ENCODE peak calls at places on chromosomes 2 and 18, in five cellular contexts. Q is AG04450, E is ovary, F is breast epithelium, L is OCI-LY7. J is an unnamed sample.

GRCh38 chr2:161358838-161359237 is 50.6 kb downstream of the PSMD14 start:
- DNase-seq in Q (no peak), E (no peak), F (no peak), L (no peak), J (no peak)

GRCh38 chr2:1691366-1691765 is 52.9 kb downstream of the PXDN start:
- DNase-seq in Q (no peak), E (no peak), F (no peak), L (no peak), J (no peak)

GRCh38 chr2:18833941-18834340 is 244.6 kb upstream of the NT5C1B start:
- DNase-seq in Q (no peak), E (no peak), F (no peak), L (no peak), J (no peak)

GRCh38 chr2:40658917-40659316 is 207.0 kb upstream of the SLC8A1 start:
- DNase-seq in Q (peak), E (no peak), F (no peak), L (no peak), J (no peak)

GRCh38 chr18:10320848-10321247 is 133.6 kb upstream of the APCDD1 start:
- DNase-seq in Q (no peak), E (no peak), F (peak), L (no peak), J (no peak)

GRCh38 chr2:198054299-198054698 is 249.9 kb downstream of the PLCL1 start:
- DNase-seq in Q (no peak), E (no peak), F (peak), L (peak), J (no peak)

GRCh38 chr2:238288650-238289573 is 502 bp upstream of the PER2 start:
- DNase-seq in Q (peak), E (peak), F (peak), L (peak), J (peak)

GRCh38 chr2:239259173-239259572 is 141.6 kb downstream of the HDAC4 start:
- DNase-seq in Q (no peak), E (no peak), F (no peak), L (peak), J (no peak)

GRCh38 chr2:237982039-237982725 is 15.4 kb downstream of the UBE2F start:
- DNase-seq in Q (no peak), E (no peak), F (no peak), L (no peak), J (no peak)

GRCh38 chr2:42999391-42999811 is 207.0 kb upstream of the HAAO start:
- DNase-seq in Q (no peak), E (no peak), F (peak), L (no peak), J (no peak)

GRCh38 chr2:28172114-28172898 is 220.4 kb upstream of the FOSL2 start:
- DNase-seq in Q (no peak), E (no peak), F (no peak), L (no peak), J (no peak)

GRCh38 chr2:199480966-199481365 is 23.2 kb upstream of the SATB2 start:
- DNase-seq in Q (no peak), E (no peak), F (no peak), L (peak), J (no peak)

GRCh38 chr18:48833701-48834394 is 116.9 kb downstream of the SMAD7 start:
- DNase-seq in Q (no peak), E (no peak), F (no peak), L (peak), J (no peak)

GRCh38 chr2:60469918-60470317 is 83.5 kb downstream of the BCL11A start:
- DNase-seq in Q (no peak), E (no peak), F (no peak), L (no peak), J (no peak)

GRCh38 chr2:46097714-46098480 is 199.3 kb upstream of the EPAS1 start:
- DNase-seq in Q (peak), E (peak), F (peak), L (no peak), J (no peak)

GRCh38 chr2:127618551-127618950 is 27.4 kb upstream of the GPR17 start:
- DNase-seq in Q (no peak), E (no peak), F (no peak), L (no peak), J (no peak)

GRCh38 chr2:127620867-127621266 is 25.1 kb upstream of the GPR17 start:
- DNase-seq in Q (no peak), E (no peak), F (no peak), L (peak), J (no peak)

GRCh38 chr2:127621981-127622431 is 23.9 kb upstream of the GPR17 start:
- DNase-seq in Q (no peak), E (no peak), F (no peak), L (no peak), J (no peak)

GRCh38 chr2:127619901-127620705 is 25.9 kb upstream of the GPR17 start:
- DNase-seq in Q (no peak), E (no peak), F (no peak), L (no peak), J (peak)

DNA sequence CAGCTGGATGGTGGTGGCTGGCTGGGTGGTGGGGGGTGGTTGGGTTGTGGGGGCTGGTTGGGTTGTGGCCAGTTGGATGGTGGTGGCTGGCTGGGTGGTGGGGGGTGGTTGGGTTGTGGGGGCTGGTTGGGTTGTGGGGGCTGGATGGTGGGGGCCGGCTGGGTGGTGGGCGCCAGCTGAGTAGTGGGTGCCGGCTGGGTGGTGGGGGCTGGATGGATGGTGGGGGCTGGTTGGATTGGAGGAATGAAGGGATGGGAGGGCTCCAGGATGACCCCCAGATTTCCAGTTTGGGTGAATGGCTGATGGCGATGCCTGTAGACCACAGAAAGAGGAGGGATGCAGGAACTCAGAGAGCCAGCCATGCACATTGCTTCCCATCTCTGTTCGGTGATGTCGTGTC is 26.8 kb upstream of the GPR17 start:
- DNase-seq in Q (no peak), E (no peak), F (no peak), L (no peak), J (no peak)
- H3K27ac ChIP-seq in Q (no peak), E (no peak), F (no peak), L (no peak), J (no peak)

GRCh38 chr18:61855127-61855991 is 37.4 kb downstream of the RNF152 start:
- DNase-seq in Q (no peak), E (no peak), F (no peak), L (no peak), J (no peak)

GRCh38 chr18:61852496-61852895 is 40.3 kb downstream of the RNF152 start:
- DNase-seq in Q (no peak), E (no peak), F (no peak), L (no peak), J (no peak)

GRCh38 chr18:61855992-61856378 is 36.8 kb downstream of the RNF152 start:
- DNase-seq in Q (no peak), E (no peak), F (no peak), L (no peak), J (no peak)

GRCh38 chr18:61851940-61852451 is 40.8 kb downstream of the RNF152 start:
- DNase-seq in Q (no peak), E (no peak), F (no peak), L (no peak), J (no peak)

DNA sequence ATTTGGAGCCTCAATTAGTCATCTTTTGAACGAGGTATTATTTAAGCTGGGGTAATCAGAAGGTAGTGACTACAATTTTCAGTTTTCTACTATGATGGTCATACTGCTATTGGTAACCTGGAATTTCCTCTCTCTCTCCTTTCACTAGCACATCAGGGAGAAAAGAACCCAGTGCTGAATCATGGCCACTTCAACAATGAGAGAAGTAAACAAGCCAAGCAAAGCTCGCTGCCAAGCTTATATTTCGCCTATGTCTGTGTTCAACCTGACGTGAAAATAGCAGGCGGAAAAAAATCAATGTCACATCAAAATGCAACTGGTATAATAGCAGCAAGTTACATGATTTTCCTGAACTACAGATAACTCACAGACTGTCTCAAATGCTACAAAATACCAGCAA is 38.2 kb downstream of the RNF152 start:
- DNase-seq in Q (peak), E (no peak), F (no peak), L (no peak), J (no peak)
- H3K4me3 ChIP-seq in Q (no peak), E (no peak), F (no peak), L (no peak), J (no peak)

GRCh38 chr2:109494351-109494750 is 119.4 kb downstream of the SEPTIN10 start:
- DNase-seq in Q (no peak), E (no peak), F (no peak), L (no peak), J (no peak)
- H3K27ac ChIP-seq in Q (no peak), E (no peak), F (no peak), L (no peak), J (no peak)

GRCh38 chr18:12309683-12310198 is 1.7 kb downstream of the TUBB6 start:
- DNase-seq in Q (no peak), E (no peak), F (no peak), L (no peak), J (no peak)

GRCh38 chr18:12308386-12309100 is 502 bp downstream of the TUBB6 start:
- DNase-seq in Q (peak), E (peak), F (peak), L (no peak), J (no peak)

GRCh38 chr18:12312936-12313335 is 4.9 kb downstream of the TUBB6 start:
- DNase-seq in Q (no peak), E (no peak), F (no peak), L (no peak), J (no peak)

GRCh38 chr18:12307871-12308385 is at the start of gene TUBB6:
- DNase-seq in Q (no peak), E (peak), F (peak), L (no peak), J (no peak)

GRCh38 chr18:12310762-12311161 is 2.7 kb downstream of the TUBB6 start:
- DNase-seq in Q (no peak), E (no peak), F (no peak), L (no peak), J (no peak)
- H3K4me3 ChIP-seq in Q (peak), E (no peak), F (no peak), L (no peak), J (no peak)

DNA sequence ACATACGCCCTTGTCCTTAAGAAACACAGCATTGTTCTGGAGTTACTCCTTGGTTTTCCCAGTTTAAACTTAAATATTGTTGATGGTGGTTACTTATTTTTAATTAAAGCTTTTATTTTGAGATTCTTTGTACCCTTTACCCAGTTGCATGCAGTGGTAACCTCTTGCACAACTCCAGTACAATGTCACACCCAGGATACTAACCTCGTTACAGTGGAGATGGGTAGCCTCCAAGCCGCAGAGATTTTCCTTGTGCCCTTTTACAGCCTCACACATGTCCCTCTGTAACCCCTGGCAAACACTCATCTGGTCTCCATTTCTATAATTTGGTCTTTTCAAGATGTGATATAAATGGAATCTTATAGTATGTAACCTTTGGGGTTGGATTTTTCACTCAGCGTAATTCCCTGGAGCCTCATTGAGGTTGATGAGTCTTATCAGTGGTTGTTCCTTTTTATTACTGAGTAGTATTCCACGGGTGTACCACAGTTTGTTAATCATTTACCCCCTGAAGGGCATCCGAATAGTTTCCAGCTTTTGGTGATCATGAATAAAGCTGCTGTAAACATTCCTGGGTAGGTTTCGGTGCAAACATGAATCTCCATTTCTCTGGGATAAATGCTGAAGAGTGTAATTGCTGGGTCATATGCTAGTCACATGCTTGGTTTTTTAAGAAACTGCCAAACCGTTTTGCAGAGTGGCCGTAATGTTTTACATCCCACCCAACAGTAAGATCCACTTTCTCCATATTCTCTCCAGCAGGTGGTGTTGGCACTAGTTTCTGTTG is 68.5 kb downstream of the DGKD start:
- DNase-seq in Q (no peak), E (no peak), F (no peak), L (no peak), J (no peak)
- H3K27ac ChIP-seq in Q (no peak), E (no peak), F (no peak), L (peak), J (no peak)

DNA sequence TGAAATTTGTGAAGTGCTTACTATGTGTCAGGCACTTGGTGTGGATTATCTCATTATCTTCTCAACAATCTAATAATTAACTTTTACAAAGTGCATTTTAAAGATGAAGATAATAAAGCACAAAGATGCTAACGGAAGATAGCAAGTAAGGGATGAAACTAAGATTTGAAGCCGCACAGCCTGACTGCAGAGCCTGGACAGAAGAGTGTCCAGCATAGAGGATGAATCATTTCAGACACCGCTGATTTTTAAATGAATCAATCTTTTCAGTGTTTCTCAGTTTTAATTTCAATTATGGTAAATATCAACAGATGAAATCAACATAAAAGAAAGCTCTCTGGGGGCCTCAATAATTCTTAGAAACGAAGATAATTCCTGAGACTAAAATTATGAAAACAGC is 24.5 kb upstream of the STAM2 start:
- DNase-seq in Q (no peak), E (no peak), F (no peak), L (no peak), J (no peak)
- H3K4me3 ChIP-seq in Q (no peak), E (no peak), F (no peak), L (no peak), J (no peak)

GRCh38 chr2:229674830-229675530 is 39.4 kb downstream of the DNER start:
- DNase-seq in Q (no peak), E (no peak), F (no peak), L (no peak), J (no peak)
- H3K27ac ChIP-seq in Q (no peak), E (no peak), F (no peak), L (no peak), J (no peak)

GRCh38 chr2:235533203-235533602 is 39.4 kb downstream of the AGAP1 start:
- DNase-seq in Q (no peak), E (no peak), F (no peak), L (no peak), J (no peak)
- H3K4me3 ChIP-seq in Q (no peak), E (no peak), F (no peak), L (no peak), J (no peak)

GRCh38 chr2:189521686-189522434 is 58.7 kb downstream of the SLC40A1 start:
- DNase-seq in Q (peak), E (no peak), F (no peak), L (no peak), J (no peak)
- H3K27ac ChIP-seq in Q (no peak), E (no peak), F (peak), L (no peak), J (no peak)

J was measured in dorsolateral prefrontal cortex.